ENCODE peak calls at places on chromosomes 5 and 9, in eight cellular contexts. One of them, this sample, is unnamed.

GRCh38 chr5:13249854-13250253 is 694.6 kb downstream of the DNAH5 start:
- DNase-seq in GM13977: no peak
- DNase-seq in retinal pigment epithelial cell: no peak
- DNase-seq in NCI-H1048: no peak
- DNase-seq in bronchial epithelial cell: peak
- DNase-seq in HTR-8/SVneo: peak
- DNase-seq in NCI-H146: no peak
- DNase-seq in cardiac fibroblast: peak
- DNase-seq in this sample: no peak

GRCh38 chr9:88925471-88925870 is 65.8 kb upstream of the S1PR3 start:
- DNase-seq in GM13977: no peak
- DNase-seq in retinal pigment epithelial cell: no peak
- DNase-seq in NCI-H1048: no peak
- DNase-seq in bronchial epithelial cell: no peak
- DNase-seq in HTR-8/SVneo: no peak
- DNase-seq in NCI-H146: no peak
- DNase-seq in cardiac fibroblast: no peak
- DNase-seq in this sample: no peak

GRCh38 chr5:176175101-176175852 is 62.9 kb upstream of the SIMC1 start:
- DNase-seq in GM13977: no peak
- DNase-seq in retinal pigment epithelial cell: no peak
- DNase-seq in NCI-H1048: no peak
- DNase-seq in bronchial epithelial cell: no peak
- DNase-seq in HTR-8/SVneo: no peak
- DNase-seq in NCI-H146: no peak
- DNase-seq in cardiac fibroblast: no peak
- DNase-seq in this sample: no peak

GRCh38 chr9:73667749-73668148 is 516.1 kb downstream of the ANXA1 start:
- DNase-seq in GM13977: no peak
- DNase-seq in retinal pigment epithelial cell: no peak
- DNase-seq in NCI-H1048: no peak
- DNase-seq in bronchial epithelial cell: peak
- DNase-seq in HTR-8/SVneo: no peak
- DNase-seq in NCI-H146: no peak
- DNase-seq in cardiac fibroblast: no peak
- DNase-seq in this sample: no peak

GRCh38 chr9:116456490-116457088 is 230.5 kb upstream of the TRIM32 start:
- DNase-seq in GM13977: no peak
- DNase-seq in retinal pigment epithelial cell: no peak
- DNase-seq in NCI-H1048: no peak
- DNase-seq in bronchial epithelial cell: no peak
- DNase-seq in HTR-8/SVneo: no peak
- DNase-seq in NCI-H146: no peak
- DNase-seq in cardiac fibroblast: no peak
- DNase-seq in this sample: no peak

GRCh38 chr9:4558599-4558998 is 68.3 kb downstream of the SLC1A1 start:
- DNase-seq in GM13977: no peak
- DNase-seq in retinal pigment epithelial cell: no peak
- DNase-seq in NCI-H1048: no peak
- DNase-seq in bronchial epithelial cell: no peak
- DNase-seq in HTR-8/SVneo: no peak
- DNase-seq in NCI-H146: no peak
- DNase-seq in cardiac fibroblast: no peak
- DNase-seq in this sample: no peak

GRCh38 chr5:173984218-173984617 is 4.8 kb upstream of the C5orf47 start:
- DNase-seq in GM13977: no peak
- DNase-seq in retinal pigment epithelial cell: no peak
- DNase-seq in NCI-H1048: no peak
- DNase-seq in bronchial epithelial cell: peak
- DNase-seq in HTR-8/SVneo: no peak
- DNase-seq in NCI-H146: peak
- DNase-seq in cardiac fibroblast: peak
- DNase-seq in this sample: no peak

GRCh38 chr9:127058645-127059021 is 63.8 kb downstream of the ANGPTL2 start:
- DNase-seq in GM13977: no peak
- DNase-seq in retinal pigment epithelial cell: peak
- DNase-seq in NCI-H1048: no peak
- DNase-seq in bronchial epithelial cell: peak
- DNase-seq in HTR-8/SVneo: no peak
- DNase-seq in NCI-H146: no peak
- DNase-seq in cardiac fibroblast: peak
- DNase-seq in this sample: no peak

This sample was measured in Panc1.